ENCODE peak calls at places on chromosomes 4 and X, in ten cellular contexts. One of them, this sample, is unnamed.

GRCh38 chr4:103067841-103068547 is 8.6 kb downstream of the SLC9B2 start:
- DNase-seq in type B pancreatic cell: no peak
- DNase-seq in stimulated activated CD8-positive, alpha-beta memory T cell treated with anti-CD3 and anti-CD28 coated beads, Interleukin-7, amount 100 ng/mL, for 1 hour: no peak
- DNase-seq in midbrain: no peak
- DNase-seq in HFF-Myc: no peak
- DNase-seq in hepatic stellate cell: no peak
- DNase-seq in germinal center: no peak
- DNase-seq in OCI-LY7: no peak
- DNase-seq in globus pallidus: no peak
- DNase-seq in SK-N-SH: no peak
- DNase-seq in this sample: no peak

GRCh38 chr4:176778063-176778462 is 14.7 kb downstream of the VEGFC start:
- DNase-seq in stimulated activated CD8-positive, alpha-beta memory T cell treated with anti-CD3 and anti-CD28 coated beads, Interleukin-7, amount 100 ng/mL, for 1 hour: no peak
- DNase-seq in hepatic stellate cell: no peak
- DNase-seq in globus pallidus: no peak
- DNase-seq in HFF-Myc: no peak
- DNase-seq in type B pancreatic cell: no peak
- DNase-seq in germinal center: no peak
- DNase-seq in SK-N-SH: no peak
- DNase-seq in OCI-LY7: no peak
- DNase-seq in midbrain: no peak
- DNase-seq in this sample: no peak

GRCh38 chr4:38866973-38867477 is 581 bp upstream of the FAM114A1 start:
- DNase-seq in type B pancreatic cell: no peak
- DNase-seq in HFF-Myc: no peak
- DNase-seq in globus pallidus: peak; percentile 42
- DNase-seq in germinal center: no peak
- DNase-seq in midbrain: no peak
- DNase-seq in hepatic stellate cell: no peak
- DNase-seq in stimulated activated CD8-positive, alpha-beta memory T cell treated with anti-CD3 and anti-CD28 coated beads, Interleukin-7, amount 100 ng/mL, for 1 hour: no peak
- DNase-seq in SK-N-SH: no peak
- DNase-seq in OCI-LY7: no peak
- DNase-seq in this sample: no peak

GRCh38 chr4:16544251-16544721 is 318.0 kb upstream of the TAPT1 start:
- DNase-seq in type B pancreatic cell: no peak
- DNase-seq in germinal center: no peak
- DNase-seq in globus pallidus: no peak
- DNase-seq in stimulated activated CD8-positive, alpha-beta memory T cell treated with anti-CD3 and anti-CD28 coated beads, Interleukin-7, amount 100 ng/mL, for 1 hour: no peak
- DNase-seq in hepatic stellate cell: no peak
- DNase-seq in HFF-Myc: no peak
- DNase-seq in midbrain: no peak
- DNase-seq in SK-N-SH: no peak
- DNase-seq in OCI-LY7: no peak
- DNase-seq in this sample: no peak

GRCh38 chr4:15667006-15667405 is 11.8 kb upstream of the FBXL5 start:
- DNase-seq in stimulated activated CD8-positive, alpha-beta memory T cell treated with anti-CD3 and anti-CD28 coated beads, Interleukin-7, amount 100 ng/mL, for 1 hour: no peak
- DNase-seq in hepatic stellate cell: no peak
- DNase-seq in OCI-LY7: no peak
- DNase-seq in type B pancreatic cell: no peak
- DNase-seq in HFF-Myc: no peak
- DNase-seq in SK-N-SH: no peak
- DNase-seq in germinal center: no peak
- DNase-seq in midbrain: no peak
- DNase-seq in globus pallidus: no peak
- DNase-seq in this sample: no peak

GRCh38 chr4:81164126-81164525 is 50.9 kb downstream of the PRKG2 start:
- DNase-seq in SK-N-SH: no peak
- DNase-seq in stimulated activated CD8-positive, alpha-beta memory T cell treated with anti-CD3 and anti-CD28 coated beads, Interleukin-7, amount 100 ng/mL, for 1 hour: no peak
- DNase-seq in HFF-Myc: no peak
- DNase-seq in germinal center: no peak
- DNase-seq in midbrain: no peak
- DNase-seq in type B pancreatic cell: no peak
- DNase-seq in OCI-LY7: no peak
- DNase-seq in globus pallidus: no peak
- DNase-seq in hepatic stellate cell: no peak
- DNase-seq in this sample: no peak

GRCh38 chrX:31836479-31836878 is 764.6 kb upstream of the FTHL17 start:
- DNase-seq in HFF-Myc: no peak
- DNase-seq in type B pancreatic cell: no peak
- DNase-seq in OCI-LY7: no peak
- DNase-seq in midbrain: no peak
- DNase-seq in hepatic stellate cell: no peak
- DNase-seq in germinal center: no peak
- DNase-seq in globus pallidus: no peak
- DNase-seq in stimulated activated CD8-positive, alpha-beta memory T cell treated with anti-CD3 and anti-CD28 coated beads, Interleukin-7, amount 100 ng/mL, for 1 hour: no peak
- DNase-seq in SK-N-SH: no peak
- DNase-seq in this sample: no peak

GRCh38 chr4:95432466-95432865 is 116.3 kb downstream of the UNC5C start:
- DNase-seq in HFF-Myc: no peak
- DNase-seq in stimulated activated CD8-positive, alpha-beta memory T cell treated with anti-CD3 and anti-CD28 coated beads, Interleukin-7, amount 100 ng/mL, for 1 hour: no peak
- DNase-seq in globus pallidus: no peak
- DNase-seq in SK-N-SH: no peak
- DNase-seq in germinal center: no peak
- DNase-seq in midbrain: no peak
- DNase-seq in hepatic stellate cell: no peak
- DNase-seq in OCI-LY7: no peak
- DNase-seq in type B pancreatic cell: no peak
- DNase-seq in this sample: no peak

GRCh38 chr4:85744950-85745349 is 270.0 kb downstream of the ARHGAP24 start:
- DNase-seq in globus pallidus: no peak
- DNase-seq in HFF-Myc: peak; percentile 38
- DNase-seq in midbrain: no peak
- DNase-seq in SK-N-SH: no peak
- DNase-seq in hepatic stellate cell: no peak
- DNase-seq in germinal center: no peak
- DNase-seq in stimulated activated CD8-positive, alpha-beta memory T cell treated with anti-CD3 and anti-CD28 coated beads, Interleukin-7, amount 100 ng/mL, for 1 hour: no peak
- DNase-seq in OCI-LY7: no peak
- DNase-seq in type B pancreatic cell: no peak
- DNase-seq in this sample: peak; percentile 9

GRCh38 chrX:25020391-25021131 is 4.8 kb upstream of the ARX start:
- DNase-seq in germinal center: peak; percentile 61
- DNase-seq in OCI-LY7: peak; percentile 25
- DNase-seq in stimulated activated CD8-positive, alpha-beta memory T cell treated with anti-CD3 and anti-CD28 coated beads, Interleukin-7, amount 100 ng/mL, for 1 hour: no peak
- DNase-seq in HFF-Myc: no peak
- DNase-seq in type B pancreatic cell: no peak
- DNase-seq in globus pallidus: no peak
- DNase-seq in hepatic stellate cell: peak; percentile 50
- DNase-seq in midbrain: no peak
- DNase-seq in SK-N-SH: peak; percentile 88
- DNase-seq in this sample: no peak

GRCh38 chr4:174156239-174156826 is 127.1 kb downstream of the FBXO8 start:
- DNase-seq in germinal center: peak; percentile 7
- DNase-seq in stimulated activated CD8-positive, alpha-beta memory T cell treated with anti-CD3 and anti-CD28 coated beads, Interleukin-7, amount 100 ng/mL, for 1 hour: no peak
- DNase-seq in type B pancreatic cell: no peak
- DNase-seq in HFF-Myc: peak; percentile 19
- DNase-seq in globus pallidus: peak; percentile 12
- DNase-seq in OCI-LY7: peak; percentile 37
- DNase-seq in hepatic stellate cell: no peak
- DNase-seq in SK-N-SH: peak; percentile 27
- DNase-seq in midbrain: peak; percentile 38
- DNase-seq in this sample: no peak